ENCODE peak calls at places on chromosomes 13 and 19, in eight cellular contexts. N, B, V, P, T, R, K and H are unnamed samples.

GRCh38 chr13:77919351-77920294 is 992 bp upstream of the EDNRB start:
- DNase-seq in N (peak), B (no peak), V (peak), P (peak), T (peak), R (peak), K (peak), H (peak)

GRCh38 chr19:4557971-4558941 is 1.2 kb downstream of the SEMA6B start:
- DNase-seq in N (no peak), B (peak), V (no peak), P (peak), T (peak), R (no peak), K (no peak), H (no peak)

GRCh38 chr19:15124572-15125231 is 17.5 kb downstream of the SYDE1 start:
- DNase-seq in N (no peak), B (no peak), V (no peak), P (peak), T (no peak), R (no peak), K (no peak), H (no peak)

GRCh38 chr13:20658451-20658850 is 45.0 kb upstream of the IL17D start:
- DNase-seq in N (no peak), B (no peak), V (no peak), P (no peak), T (peak), R (no peak), K (no peak), H (peak)

GRCh38 chr19:5068251-5069090 is 99.6 kb downstream of the KDM4B start:
- DNase-seq in N (no peak), B (no peak), V (no peak), P (no peak), T (no peak), R (no peak), K (no peak), H (no peak)

GRCh38 chr13:69857188-69857821 is 250.3 kb upstream of the ATXN8OS start:
- DNase-seq in N (peak), B (no peak), V (peak), P (no peak), T (peak), R (no peak), K (peak), H (peak)

GRCh38 chr13:33717775-33718174 is 100.2 kb upstream of the RFC3 start:
- DNase-seq in N (no peak), B (no peak), V (no peak), P (no peak), T (no peak), R (no peak), K (no peak), H (no peak)

GRCh38 chr19:46368116-46368515 is 21.2 kb downstream of the PPP5C start:
- DNase-seq in N (no peak), B (no peak), V (no peak), P (no peak), T (no peak), R (no peak), K (no peak), H (no peak)

GRCh38 chr19:18776736-18777135 is 14.4 kb downstream of the COMP start:
- DNase-seq in N (no peak), B (no peak), V (peak), P (peak), T (no peak), R (no peak), K (no peak), H (no peak)

GRCh38 chr19:4909172-4909896 is at the start of gene UHRF1:
- DNase-seq in N (no peak), B (peak), V (peak), P (peak), T (no peak), R (no peak), K (no peak), H (no peak)

GRCh38 chr13:100022798-100023197 is 41.2 kb downstream of the ZIC2 start:
- DNase-seq in N (no peak), B (no peak), V (no peak), P (no peak), T (no peak), R (no peak), K (no peak), H (no peak)

GRCh38 chr19:1590641-1591397 is 1.8 kb downstream of the MBD3 start:
- DNase-seq in N (no peak), B (peak), V (no peak), P (peak), T (peak), R (no peak), K (no peak), H (peak)

GRCh38 chr19:15457701-15458484 is 6.5 kb downstream of the RASAL3 start:
- DNase-seq in N (no peak), B (no peak), V (no peak), P (no peak), T (no peak), R (no peak), K (no peak), H (no peak)

GRCh38 chr19:45769821-45770191 is 754 bp upstream of the SIX5 start:
- DNase-seq in N (peak), B (peak), V (no peak), P (peak), T (no peak), R (no peak), K (peak), H (peak)

GRCh38 chr19:1945899-1946298 is 4.9 kb downstream of the CSNK1G2 start:
- DNase-seq in N (no peak), B (peak), V (peak), P (peak), T (peak), R (no peak), K (peak), H (peak)

GRCh38 chr19:3364501-3364858 is 1.9 kb upstream of the NFIC start:
- DNase-seq in N (no peak), B (no peak), V (no peak), P (no peak), T (no peak), R (no peak), K (no peak), H (no peak)